ENCODE peak calls at places on chromosomes 11 and 22, in ten cellular contexts. N is ovary, Y is endodermal cell, R is prostate gland, U is pancreas, D is lower lobe of right lung, L is heart left ventricle, J is SK-N-SH, B is Karpas-422, M is GM23338. H is an unnamed sample.

GRCh38 chr11:58354727-58355126 is 4.1 kb downstream of the OR5B17 start:
- DNase-seq in B (no peak), U (no peak), D (no peak), Y (no peak), R (no peak), M (no peak), J (no peak), N (no peak), L (no peak), H (no peak)

GRCh38 chr11:107689317-107690202 is 22.3 kb downstream of the SLN start:
- DNase-seq in N (peak; percentile 23), R (peak; percentile 60), Y (peak; percentile 89), U (no peak), M (peak; percentile 92), D (peak; percentile 76), J (peak; percentile 62), B (peak; percentile 93), L (peak; percentile 54), H (peak; percentile 79)

GRCh38 chr11:44484211-44484610 is 81.3 kb upstream of the CD82 start:
- DNase-seq in L (peak; percentile 19), M (peak; percentile 62), B (peak; percentile 55), J (peak; percentile 68), Y (peak; percentile 81), R (no peak), D (no peak), N (no peak), U (no peak), H (no peak)

GRCh38 chr22:27867958-27868737 is 50.9 kb downstream of the PITPNB start:
- DNase-seq in M (no peak), N (no peak), U (no peak), D (no peak), B (no peak), Y (no peak), L (no peak), J (no peak), R (no peak), H (no peak)

GRCh38 chr22:48758905-48759875 is 1068.5 kb downstream of the BRD1 start:
- DNase-seq in Y (peak; percentile 25), U (no peak), L (no peak), R (no peak), M (no peak), B (no peak), D (peak; percentile 23), J (no peak), N (no peak), H (peak; percentile 44)

GRCh38 chr22:22745225-22746060 is 101.0 kb downstream of the GGTLC2 start:
- DNase-seq in D (no peak), B (peak; percentile 87), M (peak; percentile 70), N (no peak), Y (peak; percentile 87), R (peak; percentile 14), U (no peak), L (no peak), J (peak; percentile 28), H (no peak)

GRCh38 chr11:72221386-72221785 is 3.2 kb upstream of the INPPL1 start:
- DNase-seq in M (no peak), U (peak; percentile 58), D (no peak), L (no peak), J (no peak), R (no peak), B (peak; percentile 65), N (no peak), Y (peak; percentile 50), H (peak; percentile 59)

GRCh38 chr11:8356731-8357504 is 93.2 kb upstream of the LMO1 start:
- DNase-seq in Y (no peak), M (no peak), D (no peak), N (peak; percentile 81), J (no peak), R (no peak), B (no peak), U (peak; percentile 28), L (no peak), H (no peak)

GRCh38 chr22:39296981-39297489 is 22.4 kb downstream of the RPL3 start:
- DNase-seq in N (no peak), B (no peak), R (no peak), D (no peak), L (no peak), J (no peak), U (peak; percentile 80), Y (no peak), M (no peak), H (no peak)

GRCh38 chr11:44564653-44565007 is 833 bp upstream of the CD82 start:
- DNase-seq in M (peak; percentile 42), D (peak; percentile 88), Y (peak; percentile 74), U (peak; percentile 93), L (peak; percentile 74), J (no peak), B (no peak), R (peak; percentile 92), N (peak; percentile 78), H (peak; percentile 91)

GRCh38 chr22:46079861-46080821 is 70.2 kb upstream of the PPARA start:
- DNase-seq in M (no peak), D (peak; percentile 56), R (peak; percentile 79), N (peak; percentile 67), L (peak; percentile 79), U (peak; percentile 88), B (no peak), J (peak; percentile 85), Y (no peak), H (peak; percentile 89)

GRCh38 chr11:70496591-70497535 is 98.5 kb downstream of the CTTN start:
- DNase-seq in J (no peak), B (no peak), D (peak; percentile 23), R (no peak), M (no peak), L (no peak), N (no peak), U (no peak), Y (no peak), H (no peak)

GRCh38 chr11:114244995-114245394 is 51.2 kb upstream of the NNMT start:
- DNase-seq in U (no peak), R (no peak), B (no peak), Y (no peak), L (no peak), J (no peak), N (no peak), D (no peak), M (no peak), H (no peak)

GRCh38 chr11:8775341-8776133 is 92.9 kb downstream of the RPL27A start:
- DNase-seq in L (no peak), D (no peak), Y (no peak), N (peak; percentile 78), M (no peak), J (no peak), B (no peak), R (no peak), U (peak; percentile 50), H (no peak)

GRCh38 chr11:41307371-41308080 is 151.9 kb downstream of the LRRC4C start:
- DNase-seq in M (peak; percentile 5), L (no peak), D (no peak), Y (no peak), U (no peak), R (no peak), B (no peak), N (no peak), J (no peak), H (no peak)

GRCh38 chr11:121100943-121101342 is at the start of gene TECTA:
- DNase-seq in N (no peak), M (no peak), B (no peak), L (no peak), U (no peak), Y (no peak), D (no peak), J (no peak), R (no peak), H (no peak)

DNA sequence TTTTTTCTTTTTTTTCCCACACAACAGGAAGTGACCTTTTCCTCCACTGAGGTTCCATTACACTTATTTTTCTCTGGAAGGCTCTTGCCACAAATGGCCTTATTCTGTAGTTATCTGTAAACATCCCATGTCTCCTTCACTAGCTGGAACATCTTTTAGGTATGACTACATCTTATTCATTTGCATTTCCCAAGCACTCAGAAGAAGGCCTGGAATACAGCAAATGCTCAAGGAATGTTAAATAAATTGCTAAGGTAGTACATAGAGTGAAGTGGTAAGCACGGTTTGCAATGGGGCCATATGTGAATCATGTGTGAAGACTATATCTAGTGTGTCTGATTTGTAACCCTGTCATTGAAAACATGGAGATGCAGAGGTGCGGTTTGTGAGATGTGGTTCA is 33.6 kb downstream of the GDPD4 start:
- DNase-seq in D (no peak), B (no peak), Y (no peak), L (no peak), R (no peak), U (no peak), J (no peak), N (no peak), M (no peak), H (no peak)
- H3K27ac ChIP-seq in D (no peak overlapping the region), B (no peak overlapping the region), Y (no peak overlapping the region), L (no peak overlapping the region), R (no peak overlapping the region), U (no peak overlapping the region), J (peak overlapping the region; percentile 15), N (no peak overlapping the region), M (no peak overlapping the region), H (no peak overlapping the region)

GRCh38 chr11:47731466-47731865 is 16.3 kb upstream of the AGBL2 start:
- DNase-seq in J (no peak), M (no peak), L (no peak), U (no peak), Y (no peak), B (no peak), R (no peak), N (no peak), D (no peak), H (no peak)
- H3K36me3 ChIP-seq in J (peaks cover 96% of the 10 kb centered on the region), M (peaks cover 74% of the 10 kb centered on the region), L (peaks cover 65% of the 10 kb centered on the region), U (peaks cover 56% of the 10 kb centered on the region), Y (peaks cover 94% of the 10 kb centered on the region), B (peaks cover 76% of the 10 kb centered on the region), R (peaks cover 10% of the 10 kb centered on the region), N (no peaks in the 10 kb centered on the region), D (peaks cover 100% of the 10 kb centered on the region), H (peaks cover 98% of the 10 kb centered on the region)

DNA sequence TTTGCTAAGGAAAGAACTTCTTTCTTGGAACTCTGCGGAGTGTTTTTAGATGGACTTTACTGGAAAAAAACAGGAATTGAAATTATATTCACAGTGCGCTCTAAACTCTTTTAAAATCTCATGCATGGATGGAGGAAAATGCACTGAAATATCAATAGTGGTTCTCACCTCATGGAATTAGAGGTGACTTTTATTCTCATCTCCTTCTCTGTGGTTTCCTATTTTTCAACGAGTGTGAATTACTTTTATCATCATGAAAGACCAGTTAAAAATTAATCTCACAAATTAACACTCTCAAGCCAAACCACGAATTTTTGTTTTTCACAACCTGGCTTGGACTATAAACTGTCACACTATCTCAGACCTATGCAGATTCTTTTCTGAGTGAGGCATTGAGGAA is 16.6 kb downstream of the BMAL1 start:
- DNase-seq in U (no peak), M (no peak), J (no peak), B (no peak), R (no peak), L (no peak), D (no peak), Y (no peak), N (no peak), H (no peak)
- H3K27ac ChIP-seq in U (no peak overlapping the region), M (no peak overlapping the region), J (no peak overlapping the region), B (no peak overlapping the region), R (no peak overlapping the region), L (no peak overlapping the region), D (no peak overlapping the region), Y (no peak overlapping the region), N (no peak overlapping the region), H (no peak overlapping the region)

DNA sequence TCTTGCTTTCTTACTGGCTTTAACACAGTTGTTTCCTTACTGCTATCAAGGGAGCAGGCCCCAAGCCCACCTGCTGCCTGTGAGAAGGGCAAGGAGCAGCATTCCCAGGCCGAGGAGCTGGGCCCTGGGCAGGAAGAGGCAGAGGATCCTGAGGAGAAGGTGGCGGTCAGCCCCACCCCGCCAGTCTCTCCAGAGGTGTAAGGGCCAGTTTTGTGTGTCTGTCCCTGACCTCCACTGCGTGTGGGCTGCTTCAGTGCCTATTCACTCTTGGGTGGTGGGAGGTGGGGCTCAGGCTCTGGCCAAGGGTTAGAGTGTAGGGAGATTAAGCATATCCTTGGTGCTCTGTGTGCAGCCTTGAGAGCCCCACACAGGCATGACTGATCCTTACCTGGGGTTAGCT is 55.1 kb downstream of the CEP164 start:
- DNase-seq in J (no peak), L (no peak), D (no peak), U (no peak), R (no peak), N (no peak), M (no peak), Y (no peak), B (no peak), H (no peak)
- H3K36me3 ChIP-seq in J (peaks cover 16% of the 10 kb centered on the region), L (peaks cover 4% of the 10 kb centered on the region), D (peaks cover 85% of the 10 kb centered on the region), U (peaks cover 12% of the 10 kb centered on the region), R (peaks cover 2% of the 10 kb centered on the region), N (no peaks in the 10 kb centered on the region), M (no peaks in the 10 kb centered on the region), Y (peaks cover 50% of the 10 kb centered on the region), B (no peaks in the 10 kb centered on the region), H (peaks cover 41% of the 10 kb centered on the region)